ENCODE peak calls at places on chromosome 19, in five cellular contexts. One of them, this sample, is unnamed.

GRCh38 chr19:37872383-37872782 is 34.0 kb downstream of the WDR87 start:
- DNase-seq in Peyer's patch: no peak
- DNase-seq in T-helper 1 cell: no peak
- DNase-seq in T47D: no peak
- DNase-seq in breast epithelium: no peak
- DNase-seq in this sample: no peak

GRCh38 chr19:1837625-1838105 is 10.6 kb downstream of the REXO1 start:
- DNase-seq in Peyer's patch: peak; percentile 63
- DNase-seq in T-helper 1 cell: no peak
- DNase-seq in T47D: peak; percentile 56
- DNase-seq in breast epithelium: no peak
- DNase-seq in this sample: peak; percentile 76

GRCh38 chr19:47430041-47430802 is 10.9 kb upstream of the MEIS3 start:
- DNase-seq in Peyer's patch: peak; percentile 73
- DNase-seq in T-helper 1 cell: no peak
- DNase-seq in T47D: no peak
- DNase-seq in breast epithelium: no peak
- DNase-seq in this sample: peak; percentile 75

GRCh38 chr19:2475018-2475701 is 767 bp upstream of the GADD45B start:
- DNase-seq in Peyer's patch: peak; percentile 75
- DNase-seq in T-helper 1 cell: no peak
- DNase-seq in T47D: no peak
- DNase-seq in breast epithelium: peak; percentile 58
- DNase-seq in this sample: peak; percentile 80

GRCh38 chr19:10975374-10976036 is 14.7 kb downstream of the SMARCA4 start:
- DNase-seq in Peyer's patch: peak; percentile 52
- DNase-seq in T-helper 1 cell: no peak
- DNase-seq in T47D: no peak
- DNase-seq in breast epithelium: no peak
- DNase-seq in this sample: no peak

GRCh38 chr19:17020823-17021222 is 5.8 kb downstream of the CPAMD8 start:
- DNase-seq in Peyer's patch: no peak
- DNase-seq in T-helper 1 cell: no peak
- DNase-seq in T47D: no peak
- DNase-seq in breast epithelium: no peak
- DNase-seq in this sample: no peak

GRCh38 chr19:43555185-43555770 is 20.0 kb downstream of the XRCC1 start:
- DNase-seq in Peyer's patch: peak; percentile 91
- DNase-seq in T-helper 1 cell: peak; percentile 52
- DNase-seq in T47D: peak; percentile 76
- DNase-seq in breast epithelium: no peak
- DNase-seq in this sample: peak; percentile 78

GRCh38 chr19:18161691-18162039 is 8.7 kb downstream of the PIK3R2 start:
- DNase-seq in Peyer's patch: no peak
- DNase-seq in T-helper 1 cell: no peak
- DNase-seq in T47D: no peak
- DNase-seq in breast epithelium: no peak
- DNase-seq in this sample: no peak

GRCh38 chr19:38135150-38135998 is 88.6 kb downstream of the DPF1 start:
- DNase-seq in Peyer's patch: no peak
- DNase-seq in T-helper 1 cell: no peak
- DNase-seq in T47D: no peak
- DNase-seq in breast epithelium: no peak
- DNase-seq in this sample: no peak

GRCh38 chr19:3748965-3749364 is 12.5 kb downstream of the APBA3 start:
- DNase-seq in Peyer's patch: no peak
- DNase-seq in T-helper 1 cell: no peak
- DNase-seq in T47D: no peak
- DNase-seq in breast epithelium: no peak
- DNase-seq in this sample: no peak

GRCh38 chr19:57351867-57352266 is 796 bp downstream of the ZNF304 start:
- DNase-seq in Peyer's patch: no peak
- DNase-seq in T-helper 1 cell: no peak
- DNase-seq in T47D: no peak
- DNase-seq in breast epithelium: no peak
- DNase-seq in this sample: no peak

GRCh38 chr19:22935151-22935550 is 67.8 kb downstream of the ZNF728 start:
- DNase-seq in Peyer's patch: no peak
- DNase-seq in T-helper 1 cell: no peak
- DNase-seq in T47D: no peak
- DNase-seq in breast epithelium: no peak
- DNase-seq in this sample: no peak

GRCh38 chr19:47036233-47036651 is 12.2 kb downstream of the TMEM160 start:
- DNase-seq in Peyer's patch: peak; percentile 58
- DNase-seq in T-helper 1 cell: no peak
- DNase-seq in T47D: no peak
- DNase-seq in breast epithelium: no peak
- DNase-seq in this sample: peak; percentile 83

GRCh38 chr19:11798391-11799296 is at the start of gene ZNF491:
- DNase-seq in Peyer's patch: peak; percentile 97
- DNase-seq in T-helper 1 cell: peak; percentile 63
- DNase-seq in T47D: peak; percentile 95
- DNase-seq in breast epithelium: peak; percentile 82
- DNase-seq in this sample: peak; percentile 95

GRCh38 chr19:30325657-30326056 is 46.5 kb upstream of the ZNF536 start:
- DNase-seq in Peyer's patch: no peak
- DNase-seq in T-helper 1 cell: no peak
- DNase-seq in T47D: no peak
- DNase-seq in breast epithelium: no peak
- DNase-seq in this sample: no peak

GRCh38 chr19:43618921-43619261 is 538 bp downstream of the ZNF428 start:
- DNase-seq in Peyer's patch: no peak
- DNase-seq in T-helper 1 cell: no peak
- DNase-seq in T47D: no peak
- DNase-seq in breast epithelium: no peak
- DNase-seq in this sample: no peak

GRCh38 chr19:34733266-34733825 is 697 bp upstream of the ZNF181 start:
- DNase-seq in Peyer's patch: no peak
- DNase-seq in T-helper 1 cell: no peak
- DNase-seq in T47D: no peak
- DNase-seq in breast epithelium: no peak
- DNase-seq in this sample: no peak

GRCh38 chr19:58474291-58474996 is 1.7 kb upstream of the ZNF446 start:
- DNase-seq in Peyer's patch: no peak
- DNase-seq in T-helper 1 cell: no peak
- DNase-seq in T47D: no peak
- DNase-seq in breast epithelium: no peak
- DNase-seq in this sample: no peak

GRCh38 chr19:56141416-56141992 is 417 bp downstream of the ZNF444 start:
- DNase-seq in Peyer's patch: no peak
- DNase-seq in T-helper 1 cell: no peak
- DNase-seq in T47D: no peak
- DNase-seq in breast epithelium: no peak
- DNase-seq in this sample: peak; percentile 60

GRCh38 chr19:52603558-52604207 is 33.6 kb downstream of the ZNF701 start:
- DNase-seq in Peyer's patch: no peak
- DNase-seq in T-helper 1 cell: no peak
- DNase-seq in T47D: no peak
- DNase-seq in breast epithelium: no peak
- DNase-seq in this sample: no peak

GRCh38 chr19:10518444-10519361 is 1.5 kb upstream of the S1PR5 start:
- DNase-seq in Peyer's patch: no peak
- DNase-seq in T-helper 1 cell: no peak
- DNase-seq in T47D: no peak
- DNase-seq in breast epithelium: no peak
- DNase-seq in this sample: no peak

GRCh38 chr19:35006342-35006998 is 6.3 kb downstream of the GRAMD1A start:
- DNase-seq in Peyer's patch: no peak
- DNase-seq in T-helper 1 cell: no peak
- DNase-seq in T47D: no peak
- DNase-seq in breast epithelium: no peak
- DNase-seq in this sample: peak; percentile 78

GRCh38 chr19:5624154-5624663 is 1.3 kb downstream of the SAFB start:
- DNase-seq in Peyer's patch: peak; percentile 54
- DNase-seq in T-helper 1 cell: no peak
- DNase-seq in T47D: no peak
- DNase-seq in breast epithelium: peak; percentile 27
- DNase-seq in this sample: peak; percentile 55

GRCh38 chr19:23777216-23777615 is 18.5 kb upstream of the ZNF681 start:
- DNase-seq in Peyer's patch: no peak
- DNase-seq in T-helper 1 cell: no peak
- DNase-seq in T47D: no peak
- DNase-seq in breast epithelium: no peak
- DNase-seq in this sample: no peak

GRCh38 chr19:18856385-18857126 is 24.8 kb downstream of the UPF1 start:
- DNase-seq in Peyer's patch: no peak
- DNase-seq in T-helper 1 cell: no peak
- DNase-seq in T47D: peak; percentile 59
- DNase-seq in breast epithelium: no peak
- DNase-seq in this sample: no peak

This sample was measured in mucosa of descending colon.